ENCODE peak calls at places on chromosomes 1 and 21, in eight cellular contexts. L, G, Q, S, M, P, K and B are unnamed samples.

GRCh38 chr1:76868154-76868882 is 1.0 kb downstream of the ST6GALNAC5 start:
- DNase-seq in G (peak), Q (peak), S (no peak), P (no peak), L (no peak), K (no peak), M (peak), B (no peak)

GRCh38 chr1:94865369-94865768 is 45.2 kb downstream of the SLC44A3 start:
- DNase-seq in K (no peak), L (no peak), Q (no peak), M (peak), S (no peak), G (no peak), P (no peak), B (no peak)

GRCh38 chr1:199226163-199226562 is 587.3 kb downstream of the PTPRC start:
- DNase-seq in Q (no peak), K (no peak), P (peak), S (no peak), G (no peak), L (no peak), M (peak), B (no peak)

GRCh38 chr1:100530901-100531487 is 6.9 kb upstream of the GPR88 start:
- DNase-seq in K (peak), G (peak), L (peak), S (no peak), Q (no peak), P (peak), M (peak), B (no peak)

GRCh38 chr1:161086457-161086856 is 2.9 kb downstream of the NECTIN4 start:
- DNase-seq in P (no peak), Q (no peak), S (no peak), K (no peak), M (no peak), G (no peak), L (no peak), B (no peak)

GRCh38 chr1:245656189-245656717 is 501.5 kb downstream of the KIF26B start:
- DNase-seq in K (no peak), L (no peak), Q (no peak), G (no peak), S (no peak), M (no peak), P (no peak), B (no peak)

GRCh38 chr1:227454686-227455085 is 108.7 kb upstream of the ZNF678 start:
- DNase-seq in S (no peak), L (no peak), K (no peak), P (no peak), M (no peak), Q (no peak), G (no peak), B (no peak)

GRCh38 chr1:37410815-37411214 is 63.6 kb upstream of the ZC3H12A start:
- DNase-seq in P (peak), K (no peak), S (no peak), G (no peak), L (no peak), Q (peak), M (peak), B (no peak)

GRCh38 chr1:205075642-205076155 is 8.6 kb downstream of the TMEM81 start:
- DNase-seq in P (no peak), S (no peak), M (no peak), Q (no peak), K (no peak), G (no peak), L (no peak), B (no peak)

GRCh38 chr1:173573596-173573995 is 29.3 kb downstream of the SLC9C2 start:
- DNase-seq in G (no peak), M (no peak), Q (no peak), P (no peak), L (no peak), K (no peak), S (no peak), B (no peak)

GRCh38 chr1:235584973-235585372 is 64.6 kb downstream of the GNG4 start:
- DNase-seq in L (no peak), S (no peak), P (no peak), Q (no peak), K (no peak), M (no peak), G (no peak), B (no peak)

GRCh38 chr21:35664683-35665082 is 395.6 kb downstream of the SETD4 start:
- DNase-seq in M (no peak), L (no peak), P (no peak), G (no peak), S (peak), Q (no peak), K (no peak), B (no peak)

GRCh38 chr1:200355815-200356214 is 54.0 kb downstream of the ZNF281 start:
- DNase-seq in S (no peak), G (no peak), K (no peak), M (no peak), Q (no peak), L (no peak), P (no peak), B (no peak)

GRCh38 chr1:217535601-217536377 is 95.1 kb downstream of the GPATCH2 start:
- DNase-seq in S (no peak), G (no peak), L (no peak), M (peak), K (no peak), P (peak), Q (no peak), B (no peak)

GRCh38 chr1:156839426-156840109 is 19.3 kb downstream of the INSRR start:
- DNase-seq in G (no peak), S (no peak), P (no peak), L (no peak), K (no peak), M (no peak), Q (no peak), B (no peak)

GRCh38 chr1:50983403-50983802 is 13.4 kb downstream of the CDKN2C start:
- DNase-seq in L (no peak), G (no peak), S (no peak), P (no peak), K (no peak), M (no peak), Q (no peak), B (no peak)

GRCh38 chr1:15258828-15259588 is 12.0 kb downstream of the FHAD1 start:
- DNase-seq in Q (no peak), K (no peak), M (no peak), S (no peak), L (no peak), G (no peak), P (no peak), B (no peak)

GRCh38 chr1:53645690-53646078 is 93.3 kb downstream of the GLIS1 start:
- DNase-seq in P (no peak), K (no peak), M (no peak), Q (no peak), L (no peak), G (no peak), S (no peak), B (no peak)

GRCh38 chr1:5009376-5010065 is 355.1 kb downstream of the AJAP1 start:
- DNase-seq in L (no peak), S (no peak), P (no peak), Q (no peak), G (no peak), K (no peak), M (no peak), B (no peak)

GRCh38 chr1:15714438-15715136 is 21.5 kb upstream of the SLC25A34 start:
- DNase-seq in S (no peak), G (no peak), Q (no peak), K (peak), P (peak), L (peak), M (peak), B (no peak)

GRCh38 chr1:157496121-157496526 is 56.2 kb downstream of the FCRL5 start:
- DNase-seq in M (peak), S (peak), K (no peak), L (no peak), G (no peak), Q (peak), P (peak), B (no peak)

GRCh38 chr1:16068356-16069270 is 4.8 kb downstream of the FAM131C start:
- DNase-seq in L (no peak), G (peak), M (peak), Q (no peak), K (peak), S (no peak), P (peak), B (no peak)

GRCh38 chr1:221435510-221435909 is 306.4 kb downstream of the DUSP10 start:
- DNase-seq in P (peak), K (no peak), S (peak), Q (no peak), M (peak), G (no peak), L (no peak), B (no peak)

GRCh38 chr1:47881505-47882442 is 115.4 kb downstream of the TRABD2B start:
- DNase-seq in L (no peak), G (no peak), Q (no peak), M (peak), S (no peak), K (no peak), P (peak), B (no peak)

GRCh38 chr1:67945733-67946374 is 104.6 kb downstream of the DIRAS3 start:
- DNase-seq in M (no peak), K (peak), G (no peak), L (no peak), Q (peak), P (no peak), S (no peak), B (no peak)

GRCh38 chr1:118085365-118085764 is 99.7 kb downstream of the SPAG17 start:
- DNase-seq in Q (no peak), M (no peak), K (no peak), L (no peak), S (no peak), P (no peak), G (no peak), B (no peak)

GRCh38 chr1:85447000-85447943 is 17.7 kb downstream of the DDAH1 start:
- DNase-seq in S (no peak), K (no peak), P (no peak), L (no peak), M (peak), Q (no peak), G (no peak), B (no peak)

GRCh38 chr1:8122160-8122476 is 96.0 kb upstream of the ERRFI1 start:
- DNase-seq in Q (no peak), L (no peak), M (peak), K (no peak), S (no peak), P (no peak), G (no peak), B (no peak)

GRCh38 chr21:44940116-44940631 is 345 bp downstream of the SLX9 start:
- DNase-seq in P (no peak), L (no peak), K (no peak), S (no peak), M (no peak), G (no peak), Q (no peak), B (no peak)

GRCh38 chr1:192559115-192560006 is 16.2 kb upstream of the RGS1 start:
- DNase-seq in L (peak), G (no peak), K (no peak), M (peak), S (peak), P (peak), Q (no peak), B (no peak)

GRCh38 chr1:117818456-117818855 is 111.0 kb downstream of the GDAP2 start:
- DNase-seq in K (no peak), L (no peak), M (peak), G (no peak), Q (no peak), S (no peak), P (no peak), B (no peak)

GRCh38 chr1:204997616-204998015 is 45.4 kb upstream of the CNTN2 start:
- DNase-seq in M (no peak), G (no peak), Q (no peak), L (no peak), S (no peak), K (peak), P (peak), B (no peak)

GRCh38 chr1:166907051-166907450 is 31.0 kb upstream of the TADA1 start:
- DNase-seq in M (no peak), K (no peak), G (no peak), P (no peak), S (no peak), L (no peak), Q (no peak), B (no peak)

GRCh38 chr1:38451541-38451993 is 405.0 kb upstream of the POU3F1 start:
- DNase-seq in K (no peak), L (no peak), G (no peak), Q (peak), M (no peak), P (no peak), S (no peak), B (no peak)

GRCh38 chr1:33560680-33561079 is 88.2 kb downstream of the ZSCAN20 start:
- DNase-seq in P (peak), M (peak), K (no peak), G (no peak), Q (no peak), S (no peak), L (no peak), B (no peak)

GRCh38 chr1:226711976-226712778 is 26.9 kb downstream of the ITPKB start:
- DNase-seq in S (no peak), G (no peak), M (no peak), Q (no peak), P (no peak), L (no peak), K (no peak), B (no peak)

GRCh38 chr1:85935234-85935633 is 221.3 kb downstream of the COL24A1 start:
- DNase-seq in Q (no peak), L (no peak), M (no peak), P (no peak), S (no peak), G (no peak), K (no peak), B (no peak)

GRCh38 chr1:27218736-27219135 is 15.7 kb upstream of the WDTC1 start:
- DNase-seq in G (no peak), P (no peak), K (no peak), L (no peak), Q (no peak), M (no peak), S (no peak), B (no peak)

GRCh38 chr1:213438339-213438738 is 387.3 kb downstream of the RPS6KC1 start:
- DNase-seq in Q (no peak), M (no peak), G (no peak), L (no peak), K (no peak), S (no peak), P (no peak), B (no peak)

GRCh38 chr1:213444224-213444623 is 393.2 kb downstream of the RPS6KC1 start:
- DNase-seq in K (no peak), S (no peak), Q (no peak), L (no peak), G (no peak), P (no peak), M (no peak), B (no peak)

GRCh38 chr1:213443415-213443814 is 392.4 kb downstream of the RPS6KC1 start:
- DNase-seq in P (no peak), G (no peak), S (peak), L (no peak), K (no peak), Q (no peak), M (no peak), B (no peak)

GRCh38 chr1:213439703-213440102 is 388.7 kb downstream of the RPS6KC1 start:
- DNase-seq in S (no peak), L (no peak), P (no peak), Q (no peak), G (no peak), K (no peak), M (no peak), B (no peak)

GRCh38 chr1:213440766-213441165 is 389.7 kb downstream of the RPS6KC1 start:
- DNase-seq in L (no peak), Q (no peak), P (no peak), G (no peak), K (no peak), M (no peak), S (no peak), B (no peak)
- TF ChIP-seq CTCF in L (no peak), Q (no peak), P (no peak), G (no peak), K (no peak), M (no peak), S (no peak), B (no peak)

GRCh38 chr1:151968791-151969399 is 24.8 kb downstream of the S100A10 start:
- DNase-seq in G (no peak), M (no peak), S (no peak), K (no peak), P (no peak), Q (no peak), L (no peak), B (no peak)
- TF ChIP-seq CTCF in G (no peak), M (no peak), S (peak), K (no peak), P (no peak), Q (no peak), L (no peak), B (no peak)

DNA sequence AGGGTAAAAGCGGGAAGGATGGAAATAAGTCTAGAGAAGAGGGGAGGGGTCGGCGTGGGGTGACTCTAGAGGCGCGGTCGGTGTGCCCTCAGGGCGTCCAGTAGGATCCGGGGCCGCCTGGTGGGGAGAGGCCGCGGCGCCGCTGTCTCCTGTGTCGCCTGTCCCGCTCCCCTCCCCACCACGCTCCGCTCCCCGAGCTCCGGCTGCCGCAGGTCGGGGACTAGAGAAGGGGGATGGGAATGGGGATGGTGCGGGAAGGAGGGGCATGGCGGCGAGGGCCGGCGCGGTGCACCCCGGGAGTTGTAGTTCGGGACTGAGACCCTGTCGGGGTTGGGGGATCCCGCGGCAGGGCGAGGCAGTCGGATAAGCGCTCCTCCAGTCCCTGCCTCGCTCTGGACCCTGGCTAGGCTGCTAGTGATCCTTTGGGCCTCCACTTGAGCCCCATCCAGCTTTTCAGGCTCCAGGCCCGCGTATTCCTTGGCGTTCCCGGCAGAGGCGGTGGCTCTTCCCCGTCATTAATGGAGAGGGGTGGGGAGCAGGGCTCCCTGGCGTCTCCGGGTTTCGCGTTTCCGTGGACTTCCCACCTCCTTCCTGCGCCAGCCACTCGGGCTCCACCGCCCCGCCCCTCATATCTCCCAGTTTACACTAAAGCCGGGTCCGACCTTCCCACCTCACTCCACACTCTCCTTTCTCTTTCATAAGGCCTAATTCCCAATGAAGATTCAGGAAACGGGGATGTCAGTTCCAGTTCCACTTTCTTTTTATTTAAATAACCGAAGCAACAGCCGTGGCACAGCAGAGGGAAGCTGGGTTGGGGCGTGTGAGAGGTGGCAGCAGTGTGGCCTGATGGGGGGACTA is at the start of gene ENTREP3:
- DNase-seq in P (peak), Q (peak), M (peak), S (no peak), L (no peak), G (peak), K (peak), B (peak)
- TF ChIP-seq CTCF in P (no peak), Q (peak), M (no peak), S (no peak), L (peak), G (no peak), K (no peak), B (no peak)

DNA sequence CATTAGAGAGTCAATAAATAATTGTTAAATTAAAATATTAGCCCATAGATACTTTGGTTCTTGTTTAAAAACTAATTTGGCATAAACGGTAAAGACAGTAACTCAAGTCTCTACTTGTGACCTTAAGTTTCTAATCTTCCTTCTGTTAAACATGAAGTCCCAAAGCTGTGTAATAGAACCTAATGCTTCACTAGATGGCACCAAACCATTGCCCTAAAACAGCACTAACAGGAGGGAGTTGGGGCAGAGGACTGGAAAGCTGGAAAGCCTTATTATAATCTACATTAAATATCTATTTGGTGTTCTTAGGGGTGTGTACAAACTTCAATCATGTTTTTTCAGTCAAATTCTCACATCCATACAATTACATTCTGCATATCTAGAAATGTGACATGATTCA is 176.6 kb downstream of the OLFM3 start:
- DNase-seq in G (no peak), L (no peak), P (no peak), K (no peak), S (peak), M (peak), Q (no peak), B (no peak)
- TF ChIP-seq CTCF in G (no peak), L (no peak), P (no peak), K (peak), S (peak), M (peak), Q (peak), B (no peak)

GRCh38 chr1:219837274-219837993 is 90.9 kb downstream of the SLC30A10 start:
- DNase-seq in K (no peak), S (peak), G (no peak), Q (peak), L (peak), M (peak), P (peak), B (no peak)

GRCh38 chr1:219834247-219834917 is 94.0 kb downstream of the SLC30A10 start:
- DNase-seq in S (no peak), K (no peak), G (no peak), M (no peak), Q (no peak), P (no peak), L (no peak), B (no peak)

GRCh38 chr1:219833214-219833816 is 95.0 kb downstream of the SLC30A10 start:
- DNase-seq in K (no peak), S (no peak), M (no peak), P (no peak), Q (no peak), L (no peak), G (no peak), B (no peak)

DNA sequence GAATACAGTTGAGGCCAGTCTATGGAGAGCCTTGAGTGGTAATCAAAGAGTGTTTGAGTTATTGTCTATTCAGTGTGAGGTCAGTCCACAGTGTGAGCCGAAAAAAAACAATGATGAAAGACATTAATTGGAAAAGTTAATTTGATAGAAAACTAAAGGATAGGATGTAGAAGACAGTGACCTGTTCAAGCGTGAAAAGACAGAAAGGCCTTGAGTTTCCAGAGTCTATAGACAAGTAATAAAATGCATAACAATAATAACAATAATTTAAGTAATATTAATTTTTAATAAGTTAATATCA is 90.4 kb downstream of the SLC30A10 start:
- DNase-seq in K (no peak), P (no peak), G (no peak), M (no peak), S (no peak), Q (no peak), L (no peak), B (no peak)
- TF ChIP-seq CTCF in K (no peak), P (no peak), G (no peak), M (no peak), S (no peak), Q (no peak), L (no peak), B (no peak)

GRCh38 chr1:52629667-52630066 is 3.3 kb upstream of the SHISAL2A start:
- DNase-seq in G (no peak), P (no peak), S (no peak), K (no peak), Q (no peak), M (no peak), L (no peak), B (no peak)
- TF ChIP-seq CTCF in G (no peak), P (no peak), S (no peak), K (no peak), Q (no peak), M (no peak), L (no peak), B (no peak)